ENCODE peak calls at places on chromosomes 11 and 22, in six cellular contexts. One of them, this sample, is unnamed.

GRCh38 chr11:130691581-130691980 is 224.7 kb downstream of the SNX19 start:
- DNase-seq in transverse colon: no peak
- DNase-seq in cardiac muscle cell: no peak
- DNase-seq in foreskin fibroblast: no peak
- DNase-seq in BE2C: no peak
- DNase-seq in IMR-90: no peak
- DNase-seq in this sample: no peak

GRCh38 chr11:99015634-99016454 is 4.9 kb upstream of the CNTN5 start:
- DNase-seq in transverse colon: no peak
- DNase-seq in cardiac muscle cell: peak; percentile 70
- DNase-seq in foreskin fibroblast: peak; percentile 41
- DNase-seq in BE2C: peak; percentile 14
- DNase-seq in IMR-90: peak; percentile 51
- DNase-seq in this sample: peak; percentile 55

GRCh38 chr22:40805239-40805638 is 13.9 kb downstream of the SLC25A17 start:
- DNase-seq in transverse colon: no peak
- DNase-seq in cardiac muscle cell: no peak
- DNase-seq in foreskin fibroblast: no peak
- DNase-seq in BE2C: no peak
- DNase-seq in IMR-90: no peak
- DNase-seq in this sample: no peak

GRCh38 chr11:63839508-63840355 is 822 bp downstream of the MARK2 start:
- DNase-seq in transverse colon: peak; percentile 55
- DNase-seq in cardiac muscle cell: peak; percentile 46
- DNase-seq in foreskin fibroblast: peak; percentile 46
- DNase-seq in BE2C: no peak
- DNase-seq in IMR-90: no peak
- DNase-seq in this sample: no peak

GRCh38 chr22:42365942-42366660 is 66.1 kb downstream of the NFAM1 start:
- DNase-seq in transverse colon: no peak
- DNase-seq in cardiac muscle cell: no peak
- DNase-seq in foreskin fibroblast: no peak
- DNase-seq in BE2C: no peak
- DNase-seq in IMR-90: no peak
- DNase-seq in this sample: no peak

GRCh38 chr11:70616317-70616716 is 218.0 kb downstream of the CTTN start:
- DNase-seq in transverse colon: no peak
- DNase-seq in cardiac muscle cell: no peak
- DNase-seq in foreskin fibroblast: no peak
- DNase-seq in BE2C: no peak
- DNase-seq in IMR-90: no peak
- DNase-seq in this sample: no peak

GRCh38 chr11:104214517-104214916 is 50.6 kb upstream of the PDGFD start:
- DNase-seq in transverse colon: no peak
- DNase-seq in cardiac muscle cell: no peak
- DNase-seq in foreskin fibroblast: no peak
- DNase-seq in BE2C: no peak
- DNase-seq in IMR-90: no peak
- DNase-seq in this sample: no peak

GRCh38 chr11:122253541-122254317 is 137.7 kb upstream of the BLID start:
- DNase-seq in transverse colon: no peak
- DNase-seq in cardiac muscle cell: no peak
- DNase-seq in foreskin fibroblast: peak; percentile 43
- DNase-seq in BE2C: no peak
- DNase-seq in IMR-90: peak; percentile 52
- DNase-seq in this sample: peak; percentile 83

GRCh38 chr11:73141031-73141308 is 1.1 kb downstream of the FCHSD2 start:
- DNase-seq in transverse colon: no peak
- DNase-seq in cardiac muscle cell: peak; percentile 18
- DNase-seq in foreskin fibroblast: peak; percentile 46
- DNase-seq in BE2C: no peak
- DNase-seq in IMR-90: no peak
- DNase-seq in this sample: no peak

GRCh38 chr11:76695767-76696166 is 25.2 kb upstream of the LRRC32 start:
- DNase-seq in transverse colon: no peak
- DNase-seq in cardiac muscle cell: no peak
- DNase-seq in foreskin fibroblast: no peak
- DNase-seq in BE2C: no peak
- DNase-seq in IMR-90: no peak
- DNase-seq in this sample: no peak

GRCh38 chr11:108647701-108648527 is 17.0 kb upstream of the DDX10 start:
- DNase-seq in transverse colon: peak; percentile 71
- DNase-seq in cardiac muscle cell: peak; percentile 81
- DNase-seq in foreskin fibroblast: peak; percentile 91
- DNase-seq in BE2C: peak; percentile 70
- DNase-seq in IMR-90: peak; percentile 81
- DNase-seq in this sample: peak; percentile 87

GRCh38 chr11:21426931-21427330 is 757.5 kb downstream of the NELL1 start:
- DNase-seq in transverse colon: no peak
- DNase-seq in cardiac muscle cell: no peak
- DNase-seq in foreskin fibroblast: no peak
- DNase-seq in BE2C: no peak
- DNase-seq in IMR-90: no peak
- DNase-seq in this sample: no peak

DNA sequence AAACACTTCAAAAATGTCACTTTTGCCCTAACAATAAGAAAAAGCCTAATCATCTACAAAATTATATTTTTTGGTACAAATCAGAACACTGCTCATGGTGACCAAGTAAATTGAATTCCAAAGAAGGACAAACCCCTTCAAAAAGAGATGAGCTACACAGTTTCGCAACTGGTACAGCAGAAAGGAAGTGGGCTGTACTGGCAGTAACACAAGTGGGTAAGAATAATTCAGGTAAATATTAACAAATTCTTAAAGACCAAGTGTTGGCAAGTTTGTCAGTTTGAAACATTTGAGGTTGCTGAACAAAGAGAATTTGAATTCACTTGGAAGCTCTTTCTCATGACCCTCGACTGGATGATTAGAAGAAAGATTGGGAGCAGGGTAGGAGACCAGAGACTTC is 35.5 kb downstream of the MSANTD4 start:
- DNase-seq in transverse colon: no peak
- DNase-seq in cardiac muscle cell: no peak
- DNase-seq in foreskin fibroblast: no peak
- DNase-seq in BE2C: no peak
- DNase-seq in IMR-90: no peak
- DNase-seq in this sample: no peak
- H3K4me3 ChIP-seq in transverse colon: no peak overlapping the region
- H3K4me3 ChIP-seq in cardiac muscle cell: no peak overlapping the region
- H3K4me3 ChIP-seq in foreskin fibroblast: no peak overlapping the region
- H3K4me3 ChIP-seq in BE2C: no peak overlapping the region
- H3K4me3 ChIP-seq in IMR-90: no peak overlapping the region
- H3K4me3 ChIP-seq in this sample: no peak overlapping the region

GRCh38 chr22:20999350-21000214 is 2.3 kb downstream of the THAP7 start:
- DNase-seq in transverse colon: no peak
- DNase-seq in cardiac muscle cell: no peak
- DNase-seq in foreskin fibroblast: no peak
- DNase-seq in BE2C: no peak
- DNase-seq in IMR-90: no peak
- DNase-seq in this sample: no peak
- H3K4me3 ChIP-seq in transverse colon: peak overlapping the region; percentile 89
- H3K4me3 ChIP-seq in cardiac muscle cell: no peak overlapping the region
- H3K4me3 ChIP-seq in foreskin fibroblast: no peak overlapping the region
- H3K4me3 ChIP-seq in BE2C: no peak overlapping the region
- H3K4me3 ChIP-seq in IMR-90: no peak overlapping the region
- H3K4me3 ChIP-seq in this sample: no peak overlapping the region

GRCh38 chr11:704799-705645 is 1.0 kb upstream of the EPS8L2 start:
- DNase-seq in transverse colon: peak; percentile 87
- DNase-seq in cardiac muscle cell: no peak
- DNase-seq in foreskin fibroblast: no peak
- DNase-seq in BE2C: no peak
- DNase-seq in IMR-90: no peak
- DNase-seq in this sample: peak; percentile 43
- H3K4me3 ChIP-seq in transverse colon: peak overlapping the region; percentile 62
- H3K4me3 ChIP-seq in cardiac muscle cell: no peak overlapping the region
- H3K4me3 ChIP-seq in foreskin fibroblast: peak overlapping the region; percentile 68
- H3K4me3 ChIP-seq in BE2C: no peak overlapping the region
- H3K4me3 ChIP-seq in IMR-90: peak overlapping the region; percentile 53
- H3K4me3 ChIP-seq in this sample: peak overlapping the region; percentile 93

GRCh38 chr11:65478411-65479183 is 20.2 kb upstream of the MALAT1 start:
- DNase-seq in transverse colon: peak; percentile 61
- DNase-seq in cardiac muscle cell: no peak
- DNase-seq in foreskin fibroblast: peak; percentile 67
- DNase-seq in BE2C: no peak
- DNase-seq in IMR-90: peak; percentile 73
- DNase-seq in this sample: no peak

GRCh38 chr11:65482306-65482850 is 16.5 kb upstream of the MALAT1 start:
- DNase-seq in transverse colon: no peak
- DNase-seq in cardiac muscle cell: no peak
- DNase-seq in foreskin fibroblast: peak; percentile 4
- DNase-seq in BE2C: no peak
- DNase-seq in IMR-90: no peak
- DNase-seq in this sample: no peak

GRCh38 chr11:65477271-65478029 is 21.4 kb upstream of the MALAT1 start:
- DNase-seq in transverse colon: peak; percentile 98
- DNase-seq in cardiac muscle cell: peak; percentile 94
- DNase-seq in foreskin fibroblast: peak; percentile 99
- DNase-seq in BE2C: peak; percentile 92
- DNase-seq in IMR-90: peak; percentile 92
- DNase-seq in this sample: peak; percentile 85

GRCh38 chr11:65476632-65477270 is 22.1 kb upstream of the MALAT1 start:
- DNase-seq in transverse colon: peak; percentile 81
- DNase-seq in cardiac muscle cell: no peak
- DNase-seq in foreskin fibroblast: peak; percentile 43
- DNase-seq in BE2C: no peak
- DNase-seq in IMR-90: no peak
- DNase-seq in this sample: no peak

DNA sequence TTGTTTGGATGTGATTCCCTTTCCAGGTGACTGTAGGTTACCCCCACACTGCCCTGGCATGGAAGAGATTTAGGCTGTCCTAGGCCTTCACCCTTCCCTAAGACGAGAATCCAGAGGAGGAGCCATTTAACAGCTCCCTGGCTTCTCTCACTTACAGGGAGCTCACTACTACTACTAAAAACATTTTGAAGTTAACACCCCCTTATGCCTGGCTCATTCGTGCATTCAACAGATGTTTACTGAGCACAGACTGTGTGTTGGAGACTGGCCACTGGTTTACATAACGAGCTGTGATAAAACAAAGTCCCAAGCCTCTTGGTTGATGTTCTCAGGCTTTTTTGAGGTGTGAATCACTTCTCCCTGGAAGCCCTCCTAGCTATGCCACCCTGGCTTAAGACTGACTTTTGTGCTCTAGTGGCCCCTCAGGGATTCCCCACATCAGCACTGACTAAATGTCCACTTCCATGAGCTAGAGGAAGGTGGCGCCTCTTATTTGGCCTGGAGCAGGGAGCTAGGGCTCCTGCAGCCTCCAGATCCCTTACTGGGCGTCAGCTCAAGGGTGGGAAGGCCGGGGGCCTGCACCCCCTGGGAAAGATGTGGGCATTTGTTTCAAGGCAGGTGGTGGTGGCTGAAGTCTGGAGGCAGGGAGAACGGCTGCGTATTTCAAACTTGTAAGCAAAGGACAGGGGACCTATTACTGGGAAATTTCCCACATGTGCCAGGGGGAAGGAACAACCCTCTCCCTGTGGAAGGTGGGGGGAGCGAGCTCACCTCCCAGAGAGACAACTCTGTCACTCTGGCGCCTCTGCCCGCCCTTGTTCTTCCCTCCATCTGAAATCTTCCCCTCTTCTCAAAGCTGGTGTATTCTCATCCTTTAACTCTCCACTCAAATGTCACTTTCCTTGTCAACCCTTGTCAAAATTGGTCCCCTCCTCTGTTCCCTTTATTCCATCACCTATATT is 19.4 kb upstream of the MALAT1 start:
- DNase-seq in transverse colon: peak; percentile 64
- DNase-seq in cardiac muscle cell: no peak
- DNase-seq in foreskin fibroblast: peak; percentile 87
- DNase-seq in BE2C: peak; percentile 60
- DNase-seq in IMR-90: peak; percentile 95
- DNase-seq in this sample: no peak
- H3K4me3 ChIP-seq in transverse colon: peak overlapping the region; percentile 67
- H3K4me3 ChIP-seq in cardiac muscle cell: no peak overlapping the region
- H3K4me3 ChIP-seq in foreskin fibroblast: peak overlapping the region; percentile 22
- H3K4me3 ChIP-seq in BE2C: peak overlapping the region; percentile 29
- H3K4me3 ChIP-seq in IMR-90: peak overlapping the region; percentile 2
- H3K4me3 ChIP-seq in this sample: no peak overlapping the region

DNA sequence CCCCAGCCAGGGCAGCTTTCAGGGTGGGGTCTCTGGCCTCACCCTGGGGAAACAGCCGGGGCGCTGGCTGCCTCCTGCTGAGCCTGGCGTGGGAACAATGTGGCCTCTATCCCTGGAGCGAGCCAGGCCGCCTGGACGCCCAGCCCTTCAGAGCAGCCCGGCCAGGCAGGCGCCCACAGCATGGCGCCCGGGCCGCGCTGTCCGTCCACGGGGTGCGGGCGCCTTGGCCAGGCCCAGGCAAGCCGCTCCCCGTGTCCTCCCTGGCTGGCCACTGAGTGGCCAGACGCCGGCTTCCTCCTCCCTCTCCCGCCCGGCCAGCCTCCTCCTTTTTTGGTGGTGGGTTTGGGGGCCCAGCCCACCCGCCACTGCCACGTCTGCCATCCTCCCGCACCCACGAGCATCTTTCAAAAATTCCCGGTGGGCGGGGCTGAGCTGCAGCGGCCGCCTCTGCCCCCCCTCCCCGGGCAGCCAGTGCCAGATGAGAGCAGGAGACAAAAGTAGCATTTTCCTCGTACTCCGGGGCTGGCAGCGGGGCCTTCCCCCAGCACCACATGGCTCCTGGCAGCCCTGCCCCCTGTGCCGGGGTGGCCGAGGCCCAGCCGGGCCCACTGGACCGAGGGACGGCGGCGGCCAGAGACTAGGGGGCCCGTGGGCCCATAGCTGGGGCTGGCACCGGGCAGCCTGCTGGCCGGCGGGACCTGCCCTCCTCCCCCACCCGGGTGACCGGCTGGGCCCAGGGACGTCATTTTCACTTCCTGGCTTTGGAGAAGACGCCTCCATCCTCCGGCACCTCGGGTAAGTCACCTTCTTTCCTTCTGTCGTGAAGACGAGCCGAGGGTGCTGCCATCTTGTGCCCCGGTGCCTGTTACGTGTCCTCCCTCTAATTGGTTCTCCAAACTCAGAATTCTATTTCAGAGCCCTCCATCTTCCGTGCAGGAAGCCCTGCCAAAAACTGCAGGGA is 70.2 kb upstream of the PPARA start:
- DNase-seq in transverse colon: peak; percentile 60
- DNase-seq in cardiac muscle cell: no peak
- DNase-seq in foreskin fibroblast: peak; percentile 94
- DNase-seq in BE2C: peak; percentile 90
- DNase-seq in IMR-90: no peak
- DNase-seq in this sample: no peak
- H3K4me3 ChIP-seq in transverse colon: peak overlapping the region; percentile 80
- H3K4me3 ChIP-seq in cardiac muscle cell: no peak overlapping the region
- H3K4me3 ChIP-seq in foreskin fibroblast: peak overlapping the region; percentile 86
- H3K4me3 ChIP-seq in BE2C: peak overlapping the region; percentile 90
- H3K4me3 ChIP-seq in IMR-90: peak overlapping the region; percentile 35
- H3K4me3 ChIP-seq in this sample: no peak overlapping the region

DNA sequence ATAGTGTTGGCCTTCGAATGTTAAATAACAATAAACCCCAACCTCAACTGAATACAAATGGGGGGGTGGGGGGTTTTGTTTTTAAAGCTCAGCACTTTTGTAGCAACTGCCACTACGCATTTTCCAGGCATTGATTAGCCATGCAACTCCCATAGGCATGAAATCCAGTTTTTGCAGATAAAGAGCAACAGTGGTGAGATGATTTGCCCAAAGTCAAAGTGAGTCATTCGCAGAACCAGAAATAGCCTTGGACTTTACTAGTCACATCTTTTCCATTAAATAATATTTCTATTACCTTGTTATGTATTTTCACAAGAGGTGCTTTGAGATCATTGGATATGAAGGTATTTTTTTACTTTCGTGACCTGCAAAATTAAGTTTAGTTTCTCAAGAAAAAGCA is 1.7 kb upstream of the PHF21A start:
- DNase-seq in transverse colon: no peak
- DNase-seq in cardiac muscle cell: no peak
- DNase-seq in foreskin fibroblast: peak; percentile 66
- DNase-seq in BE2C: no peak
- DNase-seq in IMR-90: peak; percentile 53
- DNase-seq in this sample: peak; percentile 31
- H3K4me3 ChIP-seq in transverse colon: no peak overlapping the region
- H3K4me3 ChIP-seq in cardiac muscle cell: peak overlapping the region; percentile 88
- H3K4me3 ChIP-seq in foreskin fibroblast: peak overlapping the region; percentile 66
- H3K4me3 ChIP-seq in BE2C: peak overlapping the region; percentile 73
- H3K4me3 ChIP-seq in IMR-90: no peak overlapping the region
- H3K4me3 ChIP-seq in this sample: no peak overlapping the region

This sample was measured in bronchial epithelial cell.